ENCODE peak calls at places on chromosomes 11 and 22, in nine cellular contexts. G is upper lobe of right lung; S is activated T-cell treated with anti-CD3 and anti-CD28 coated beads, Interleukin-2, amount 50 U/mL, for 48 hours; Q is cardiac fibroblast; C is NCI-H1930; F is HEK293T; A is NCI-H1092; E is Calu3; X is IMR-90. U is an unnamed sample.

GRCh38 chr22:29263791-29264216 is 4.0 kb downstream of the RHBDD3 start:
- DNase-seq in F (no peak), A (no peak), X (no peak), Q (no peak), S (no peak), C (no peak), G (no peak), E (no peak), U (no peak)

GRCh38 chr22:42321908-42322561 is 51.6 kb upstream of the TCF20 start:
- DNase-seq in S (no peak), F (no peak), G (no peak), C (peak; percentile 31), X (no peak), E (no peak), Q (peak; percentile 43), A (peak; percentile 91), U (no peak)

GRCh38 chr11:130115218-130115617 is 44.4 kb upstream of the ST14 start:
- DNase-seq in C (no peak), Q (peak; percentile 72), S (no peak), X (peak; percentile 41), A (no peak), G (no peak), E (no peak), F (no peak), U (no peak)

GRCh38 chr11:113305440-113306336 is 8.7 kb upstream of the TTC12 start:
- DNase-seq in A (peak; percentile 71), F (peak; percentile 75), E (peak; percentile 76), X (peak; percentile 51), Q (peak; percentile 72), S (peak; percentile 83), C (peak; percentile 37), G (peak; percentile 90), U (no peak)

GRCh38 chr11:2587132-2587930 is 112.5 kb downstream of the KCNQ1OT1 start:
- DNase-seq in F (no peak), X (no peak), G (peak; percentile 61), A (no peak), Q (no peak), E (no peak), S (peak; percentile 12), C (no peak), U (no peak)

GRCh38 chr11:5380740-5381342 is 2.8 kb upstream of the OR51M1 start:
- DNase-seq in X (peak; percentile 77), Q (peak; percentile 82), E (peak; percentile 59), F (peak; percentile 60), G (no peak), S (peak; percentile 42), C (peak; percentile 22), A (peak; percentile 13), U (peak; percentile 25)

GRCh38 chr11:86486261-86487030 is 111.8 kb downstream of the CCDC81 start:
- DNase-seq in X (no peak), F (no peak), G (no peak), C (no peak), S (no peak), Q (no peak), A (no peak), E (no peak), U (no peak)

GRCh38 chr22:43643362-43643761 is 168.7 kb downstream of the EFCAB6 start:
- DNase-seq in X (no peak), S (no peak), F (no peak), A (no peak), C (no peak), E (no peak), Q (no peak), G (no peak), U (no peak)

GRCh38 chr11:14357843-14358728 is 897 bp downstream of the RRAS2 start:
- DNase-seq in X (peak; percentile 54), A (no peak), E (peak; percentile 70), C (peak; percentile 6), S (peak; percentile 60), F (peak; percentile 65), Q (peak; percentile 71), G (peak; percentile 88), U (peak; percentile 37)

GRCh38 chr11:121762820-121763219 is 310.1 kb upstream of the SORL1-AS1 start:
- DNase-seq in G (no peak), Q (peak; percentile 60), S (no peak), C (no peak), F (no peak), E (no peak), X (peak; percentile 52), A (peak; percentile 64), U (no peak)

GRCh38 chr11:32785262-32785661 is 9.2 kb downstream of the CCDC73 start:
- DNase-seq in C (no peak), X (no peak), F (no peak), G (no peak), Q (no peak), A (no peak), E (no peak), S (no peak), U (no peak)

GRCh38 chr11:78940500-78941225 is 366.0 kb upstream of the NARS2 start:
- DNase-seq in F (no peak), S (no peak), X (no peak), C (peak; percentile 82), G (no peak), E (no peak), Q (no peak), A (peak; percentile 96), U (no peak)

GRCh38 chr22:38760477-38761201 is 4.8 kb upstream of the SUN2 start:
- DNase-seq in A (peak; percentile 40), F (no peak), E (no peak), X (peak; percentile 43), S (no peak), G (no peak), Q (peak; percentile 54), C (no peak), U (no peak)

GRCh38 chr11:124582565-124582964 is 12.8 kb downstream of the OR8A1 start:
- DNase-seq in A (no peak), E (no peak), F (no peak), C (no peak), G (no peak), S (no peak), Q (no peak), X (no peak), U (no peak)

GRCh38 chr11:118620529-118621070 is 13.2 kb downstream of the PHLDB1 start:
- DNase-seq in C (no peak), A (no peak), S (no peak), Q (peak; percentile 52), E (peak; percentile 64), F (no peak), G (peak; percentile 49), X (no peak), U (no peak)

GRCh38 chr11:114124601-114125144 is 65.2 kb downstream of the ZBTB16 start:
- DNase-seq in C (no peak), X (no peak), F (no peak), E (no peak), G (no peak), A (no peak), Q (no peak), S (no peak), U (no peak)

U was measured in CMK.